ENCODE peak calls at places on chromosomes 4 and X, in six cellular contexts. M is AG04450, T is mesenchymal stem cell, X is NCI-H1694, W is WTC11, V is HFFc6. Z is an unnamed sample.

GRCh38 chrX:34655496-34656258 is 1.4 kb downstream of the TMEM47 start:
- DNase-seq in M (no peak), T (peak; percentile 34), X (no peak), W (no peak), V (no peak), Z (no peak)

GRCh38 chrX:68823413-68824151 is 5.2 kb upstream of the EFNB1 start:
- DNase-seq in M (no peak), T (no peak), X (no peak), W (no peak), V (no peak), Z (no peak)

GRCh38 chrX:134163836-134164235 is 73.1 kb upstream of the CCDC160 start:
- DNase-seq in M (no peak), T (no peak), X (no peak), W (no peak), V (no peak), Z (no peak)

GRCh38 chrX:39067866-39068265 is 266.6 kb downstream of the MID1IP1 start:
- DNase-seq in M (no peak), T (no peak), X (no peak), W (no peak), V (no peak), Z (no peak)

GRCh38 chr4:68338625-68339024 is 11.3 kb downstream of the YTHDC1 start:
- DNase-seq in M (no peak), T (no peak), X (no peak), W (no peak), V (no peak), Z (no peak)

GRCh38 chr4:122334828-122335227 is 44.0 kb upstream of the ADAD1 start:
- DNase-seq in M (no peak), T (no peak), X (no peak), W (no peak), V (no peak), Z (no peak)

GRCh38 chr4:77599378-77599777 is 6.2 kb upstream of the CXCL13 start:
- DNase-seq in M (no peak), T (peak; percentile 52), X (peak; percentile 16), W (peak; percentile 38), V (peak; percentile 45), Z (no peak)

GRCh38 chr4:69843301-69843700 is 16.6 kb downstream of the SULT1E1 start:
- DNase-seq in M (no peak), T (no peak), X (no peak), W (no peak), V (no peak), Z (no peak)

GRCh38 chr4:81227138-81227537 is 12.1 kb upstream of the PRKG2 start:
- DNase-seq in M (no peak), T (no peak), X (no peak), W (no peak), V (no peak), Z (no peak)

GRCh38 chr4:18292411-18292810 is 270.9 kb upstream of the LCORL start:
- DNase-seq in M (no peak), T (no peak), X (no peak), W (no peak), V (no peak), Z (no peak)

GRCh38 chr4:6855692-6856297 is 53.8 kb upstream of the TBC1D14 start:
- DNase-seq in M (peak; percentile 74), T (peak; percentile 95), X (no peak), W (no peak), V (peak; percentile 76), Z (peak; percentile 35)

GRCh38 chrX:19344207-19344534 is 444 bp downstream of the PDHA1 start:
- DNase-seq in M (no peak), T (no peak), X (no peak), W (no peak), V (no peak), Z (no peak)

GRCh38 chr4:184293552-184293951 is 75.9 kb upstream of the ENPP6 start:
- DNase-seq in M (no peak), T (peak; percentile 40), X (no peak), W (no peak), V (no peak), Z (no peak)

GRCh38 chrX:45803383-45803921 is 602.8 kb upstream of the DIPK2B start:
- DNase-seq in M (no peak), T (peak; percentile 90), X (no peak), W (no peak), V (peak; percentile 91), Z (peak; percentile 75)

GRCh38 chr4:184450743-184451142 is 23.6 kb downstream of the IRF2 start:
- DNase-seq in M (no peak), T (no peak), X (no peak), W (no peak), V (no peak), Z (no peak)

GRCh38 chr4:41146196-41146595 is 68.1 kb downstream of the APBB2 start:
- DNase-seq in M (no peak), T (no peak), X (no peak), W (no peak), V (no peak), Z (no peak)

GRCh38 chrX:130575831-130576404 is 174.1 kb downstream of the RBMX2 start:
- DNase-seq in M (peak; percentile 1), T (peak; percentile 31), X (peak; percentile 17), W (peak; percentile 36), V (peak; percentile 20), Z (no peak)

GRCh38 chr4:52588097-52588496 is 71.0 kb downstream of the USP46 start:
- DNase-seq in M (no peak), T (peak; percentile 76), X (no peak), W (peak; percentile 64), V (no peak), Z (no peak)

GRCh38 chr4:76087007-76087769 is 12.7 kb downstream of the ART3 start:
- DNase-seq in M (peak; percentile 7), T (peak; percentile 72), X (peak; percentile 27), W (peak; percentile 56), V (peak; percentile 65), Z (no peak)

GRCh38 chr4:110049951-110050925 is 137.6 kb downstream of the EGF start:
- DNase-seq in M (peak; percentile 20), T (peak; percentile 59), X (no peak), W (peak; percentile 59), V (peak; percentile 52), Z (no peak)

GRCh38 chrX:123830309-123830708 is 29.5 kb upstream of the XIAP start:
- DNase-seq in M (no peak), T (no peak), X (no peak), W (no peak), V (no peak), Z (no peak)

GRCh38 chr4:16952462-16952871 is 54.0 kb upstream of the LDB2 start:
- DNase-seq in M (no peak), T (peak; percentile 30), X (no peak), W (no peak), V (no peak), Z (no peak)

GRCh38 chr4:152896819-152897218 is 39.3 kb upstream of the FHDC1 start:
- DNase-seq in M (peak; percentile 18), T (peak; percentile 41), X (peak; percentile 16), W (no peak), V (no peak), Z (peak; percentile 4)

GRCh38 chr4:110510955-110511544 is 35.1 kb downstream of the ENPEP start:
- DNase-seq in M (peak; percentile 26), T (peak; percentile 64), X (peak; percentile 39), W (no peak), V (peak; percentile 48), Z (no peak)

GRCh38 chr4:52822583-52823477 is 39.3 kb upstream of the RASL11B start:
- DNase-seq in M (peak; percentile 64), T (peak; percentile 97), X (no peak), W (no peak), V (peak; percentile 72), Z (peak; percentile 81)

GRCh38 chrX:23890933-23891332 is 16.8 kb downstream of the APOO start:
- DNase-seq in M (no peak), T (peak; percentile 19), X (no peak), W (no peak), V (no peak), Z (no peak)

GRCh38 chr4:182748283-182748682 is 168.9 kb downstream of the DCTD start:
- DNase-seq in M (no peak), T (no peak), X (no peak), W (no peak), V (no peak), Z (no peak)

GRCh38 chrX:43552166-43552565 is 103.9 kb upstream of the MAOA start:
- DNase-seq in M (no peak), T (no peak), X (no peak), W (no peak), V (no peak), Z (no peak)

GRCh38 chr4:81472249-81473085 is 760 bp upstream of the RASGEF1B start:
- DNase-seq in M (no peak), T (peak; percentile 44), X (peak; percentile 44), W (peak; percentile 21), V (peak; percentile 8), Z (no peak)

GRCh38 chrX:51520393-51520792 is 24.0 kb upstream of the NUDT11 start:
- DNase-seq in M (no peak), T (no peak), X (no peak), W (no peak), V (no peak), Z (no peak)

GRCh38 chr4:70927502-70928139 is 25.5 kb downstream of the MOB1B start:
- DNase-seq in M (no peak), T (no peak), X (no peak), W (no peak), V (no peak), Z (no peak)

GRCh38 chrX:4263005-4263404 is 549.6 kb upstream of the PRKX start:
- DNase-seq in M (no peak), T (no peak), X (no peak), W (no peak), V (no peak), Z (no peak)

GRCh38 chrX:101550362-101550761 is at the start of gene ARMCX1:
- DNase-seq in M (peak; percentile 45), T (peak; percentile 86), X (no peak), W (peak; percentile 27), V (peak; percentile 59), Z (peak; percentile 20)

GRCh38 chr4:56048621-56049427 is 100.1 kb downstream of the CEP135 start:
- DNase-seq in M (no peak), T (peak; percentile 66), X (peak; percentile 2), W (peak; percentile 70), V (peak; percentile 19), Z (no peak)

GRCh38 chr4:159398236-159398638 is 295.4 kb downstream of the RAPGEF2 start:
- DNase-seq in M (no peak), T (peak; percentile 76), X (no peak), W (no peak), V (no peak), Z (no peak)

GRCh38 chrX:153349952-153350351 is 16.0 kb downstream of the ZNF275 start:
- DNase-seq in M (no peak), T (no peak), X (no peak), W (no peak), V (no peak), Z (no peak)